ENCODE peak calls at places on chromosomes 2 and 18, in seven cellular contexts. J is stomach, L is psoas muscle, G is PC-3, O is colonic mucosa, Q is tibial artery, T is pancreas. P is an unnamed sample.

GRCh38 chr2:70472256-70472905 is 81.2 kb downstream of the TGFA start:
- DNase-seq in J (no peak), L (no peak), G (no peak), O (no peak), Q (no peak), T (no peak), P (no peak)

GRCh38 chr2:176595986-176596385 is 326.7 kb downstream of the MTX2 start:
- DNase-seq in J (no peak), L (no peak), G (no peak), O (no peak), Q (no peak), T (no peak), P (no peak)

GRCh38 chr2:239779592-239779983 is 245.6 kb downstream of the NDUFA10 start:
- DNase-seq in J (peak), L (no peak), G (no peak), O (no peak), Q (peak), T (no peak), P (peak)

GRCh38 chr2:216743781-216744180 is 48.4 kb upstream of the IGFBP5 start:
- DNase-seq in J (no peak), L (no peak), G (no peak), O (no peak), Q (no peak), T (no peak), P (no peak)

GRCh38 chr2:236369606-236370005 is 105.4 kb upstream of the ASB18 start:
- DNase-seq in J (peak), L (no peak), G (no peak), O (peak), Q (no peak), T (no peak), P (no peak)

GRCh38 chr2:131394147-131394931 is 30.4 kb upstream of the RAB6D start:
- DNase-seq in J (no peak), L (no peak), G (no peak), O (peak), Q (no peak), T (no peak), P (no peak)

GRCh38 chr2:120858764-120859525 is 123.3 kb downstream of the GLI2 start:
- DNase-seq in J (no peak), L (no peak), G (no peak), O (no peak), Q (peak), T (no peak), P (no peak)

GRCh38 chr2:56476509-56477071 is 292.8 kb downstream of the CCDC85A start:
- DNase-seq in J (no peak), L (no peak), G (no peak), O (no peak), Q (no peak), T (peak), P (no peak)

GRCh38 chr2:233133239-233133638 is 73.1 kb downstream of the INPP5D start:
- DNase-seq in J (no peak), L (no peak), G (no peak), O (no peak), Q (no peak), T (no peak), P (no peak)

GRCh38 chr2:173076557-173077345 is 1.1 kb downstream of the MAP3K20 start:
- DNase-seq in J (peak), L (peak), G (peak), O (peak), Q (peak), T (no peak), P (peak)

GRCh38 chr18:23377669-23378469 is 75.2 kb upstream of the RIOK3 start:
- DNase-seq in J (no peak), L (no peak), G (peak), O (no peak), Q (no peak), T (no peak), P (no peak)

GRCh38 chr18:80253871-80254492 is 6.7 kb upstream of the PARD6G start:
- DNase-seq in J (no peak), L (no peak), G (peak), O (no peak), Q (no peak), T (peak), P (peak)

GRCh38 chr2:145412155-145412554 is 892.2 kb upstream of the ZEB2 start:
- DNase-seq in J (no peak), L (no peak), G (no peak), O (no peak), Q (no peak), T (no peak), P (no peak)

GRCh38 chr2:79982445-79982844 is 322.1 kb downstream of the LRRTM1 start:
- DNase-seq in J (no peak), L (no peak), G (peak), O (peak), Q (no peak), T (no peak), P (no peak)

GRCh38 chr2:156343940-156344301 is 11.4 kb upstream of the NR4A2 start:
- DNase-seq in J (no peak), L (no peak), G (no peak), O (no peak), Q (no peak), T (no peak), P (no peak)

GRCh38 chr2:44351088-44351487 is 10.2 kb downstream of the PREPL start:
- DNase-seq in J (no peak), L (no peak), G (no peak), O (no peak), Q (peak), T (no peak), P (no peak)

GRCh38 chr18:10270160-10270571 is 184.3 kb upstream of the APCDD1 start:
- DNase-seq in J (peak), L (no peak), G (no peak), O (no peak), Q (peak), T (peak), P (no peak)

GRCh38 chr2:176188218-176188968 is at the start of gene HOXD1:
- DNase-seq in J (no peak), L (peak), G (peak), O (peak), Q (no peak), T (peak), P (no peak)

GRCh38 chr18:33210575-33211189 is 229.8 kb downstream of the CCDC178 start:
- DNase-seq in J (no peak), L (no peak), G (peak), O (no peak), Q (no peak), T (no peak), P (no peak)

GRCh38 chr18:13810950-13811485 is 12.9 kb upstream of the MC5R start:
- DNase-seq in J (no peak), L (no peak), G (peak), O (no peak), Q (no peak), T (no peak), P (no peak)

DNA sequence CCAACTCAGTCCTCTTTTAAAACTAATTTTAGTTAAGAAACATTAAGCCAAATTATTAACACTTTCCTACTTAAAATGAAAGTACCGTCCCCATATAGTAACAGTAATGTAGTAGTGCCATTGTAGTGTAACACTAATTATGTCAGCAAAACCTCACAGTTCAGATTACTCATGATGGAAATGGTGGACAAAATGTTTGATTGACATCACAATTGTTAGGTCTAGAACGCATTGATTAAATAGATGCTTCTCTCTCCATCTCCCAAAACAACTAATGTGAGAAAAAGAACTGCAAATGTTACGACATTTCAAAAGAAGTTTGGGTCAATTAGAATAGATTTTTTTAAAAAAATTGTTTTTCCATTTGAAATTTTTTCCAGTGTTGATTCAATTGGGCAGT is 1.2 kb upstream of the ATF2 start:
- DNase-seq in J (no peak), L (no peak), G (no peak), O (no peak), Q (no peak), T (no peak), P (no peak)
- H3K4me3 ChIP-seq in J (peak), L (peak), G (peak), O (no peak), Q (no peak), T (peak), P (no peak)

GRCh38 chr2:16180631-16181030 is 240.3 kb downstream of the MYCN start:
- DNase-seq in J (no peak), L (no peak), G (no peak), O (no peak), Q (no peak), T (no peak), P (no peak)
- H3K27ac ChIP-seq in J (no peak), L (no peak), G (no peak), O (no peak), Q (no peak), T (no peak), P (no peak)

DNA sequence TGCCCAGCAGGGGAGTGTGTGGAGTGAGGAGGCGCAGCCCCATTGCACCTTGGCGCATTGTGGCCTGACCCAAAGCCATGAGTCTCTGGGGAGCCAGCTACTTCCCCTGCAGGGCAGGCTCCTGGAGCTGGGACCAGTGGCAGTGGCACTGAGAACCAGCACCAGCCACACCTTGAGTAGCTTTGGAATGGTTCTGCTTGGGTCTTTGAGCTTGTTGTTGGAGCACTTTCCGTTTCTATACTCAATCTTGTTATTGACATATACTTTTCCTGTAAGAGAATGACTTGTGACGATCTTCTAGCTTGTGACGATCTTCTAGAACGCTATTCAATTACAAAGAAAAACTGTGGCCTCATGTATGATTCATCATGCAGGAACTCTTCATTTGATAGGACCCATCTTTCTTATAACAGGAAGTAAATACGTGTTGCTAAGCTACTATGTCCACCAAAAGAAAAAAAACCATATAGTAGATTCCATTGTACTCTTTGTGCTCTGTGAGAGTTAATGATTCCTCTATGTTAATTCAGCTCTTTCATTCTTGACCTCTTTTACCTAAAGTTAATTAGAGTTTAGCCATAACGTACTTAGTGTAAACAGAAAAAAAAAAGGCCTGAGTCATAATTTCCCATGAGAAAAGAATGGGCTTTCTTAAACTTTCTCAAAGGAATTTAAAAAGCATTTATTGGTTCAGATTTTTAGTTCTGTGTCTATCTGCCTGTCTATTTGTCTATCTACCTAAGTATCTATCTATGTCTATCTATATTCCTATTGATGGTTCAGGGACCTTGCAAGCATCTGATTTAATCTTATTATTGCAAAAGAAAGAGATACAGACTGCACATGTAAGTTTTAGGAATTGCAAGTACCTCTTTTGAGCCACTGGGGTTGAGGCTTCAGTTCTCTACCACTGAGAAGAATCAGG is 113.2 kb downstream of the GATA6 start:
- DNase-seq in J (no peak), L (no peak), G (peak), O (no peak), Q (no peak), T (no peak), P (no peak)
- TF ChIP-seq CTCF in J (no peak), L (no peak), G (no peak), O (no peak), Q (no peak), T (no peak), P (no peak)

GRCh38 chr2:190181066-190181681 is 118.6 kb upstream of the MSTN start:
- DNase-seq in J (no peak), L (no peak), G (no peak), O (no peak), Q (no peak), T (no peak), P (no peak)

GRCh38 chr2:190178066-190178722 is 115.7 kb upstream of the MSTN start:
- DNase-seq in J (no peak), L (no peak), G (no peak), O (no peak), Q (no peak), T (no peak), P (no peak)

GRCh38 chr2:190179754-190180312 is 117.3 kb upstream of the MSTN start:
- DNase-seq in J (peak), L (no peak), G (no peak), O (no peak), Q (no peak), T (no peak), P (no peak)

GRCh38 chr2:190182071-190182524 is 119.6 kb upstream of the MSTN start:
- DNase-seq in J (no peak), L (no peak), G (no peak), O (no peak), Q (no peak), T (no peak), P (no peak)

DNA sequence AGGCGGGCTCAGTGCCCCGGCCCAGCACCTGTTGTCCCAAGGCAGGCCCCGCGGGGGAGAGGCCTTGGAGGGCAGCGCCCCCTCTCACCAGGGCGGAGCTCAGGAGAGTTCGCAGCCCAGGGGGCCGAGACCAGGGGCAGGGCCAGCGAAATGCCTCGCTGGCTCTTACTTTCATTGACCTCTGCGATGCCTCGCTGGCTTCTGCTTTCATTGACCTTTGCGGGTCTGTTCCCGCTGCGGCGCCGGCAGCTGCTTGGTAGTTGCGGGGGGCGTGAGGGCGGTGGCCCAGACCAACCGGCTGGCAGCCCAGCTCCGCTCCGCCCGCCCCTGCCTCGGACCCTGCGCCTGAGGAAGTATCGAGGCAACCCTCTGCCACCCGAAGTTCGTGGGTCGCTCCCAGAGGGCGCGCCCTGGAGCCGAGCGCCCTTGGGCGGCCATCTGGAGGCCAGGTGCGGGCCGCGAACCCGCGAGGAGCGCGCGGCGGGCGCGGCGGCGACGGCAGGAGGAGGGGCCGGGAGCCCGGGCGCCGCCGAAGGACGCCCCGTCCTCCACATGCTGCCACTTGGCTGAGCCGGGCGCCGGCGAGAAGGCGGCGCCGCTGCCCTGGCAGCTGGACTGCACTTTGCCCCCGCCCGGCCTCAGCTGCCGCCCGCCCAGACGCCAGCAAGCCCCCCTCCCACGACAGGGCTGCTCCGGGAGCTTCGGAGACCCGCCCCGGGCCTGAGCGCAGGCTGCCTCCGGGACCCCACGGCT is 118.0 kb upstream of the MSTN start:
- DNase-seq in J (peak), L (peak), G (no peak), O (peak), Q (peak), T (peak), P (no peak)
- H3K4me3 ChIP-seq in J (peak), L (peak), G (no peak), O (peak), Q (peak), T (peak), P (peak)

DNA sequence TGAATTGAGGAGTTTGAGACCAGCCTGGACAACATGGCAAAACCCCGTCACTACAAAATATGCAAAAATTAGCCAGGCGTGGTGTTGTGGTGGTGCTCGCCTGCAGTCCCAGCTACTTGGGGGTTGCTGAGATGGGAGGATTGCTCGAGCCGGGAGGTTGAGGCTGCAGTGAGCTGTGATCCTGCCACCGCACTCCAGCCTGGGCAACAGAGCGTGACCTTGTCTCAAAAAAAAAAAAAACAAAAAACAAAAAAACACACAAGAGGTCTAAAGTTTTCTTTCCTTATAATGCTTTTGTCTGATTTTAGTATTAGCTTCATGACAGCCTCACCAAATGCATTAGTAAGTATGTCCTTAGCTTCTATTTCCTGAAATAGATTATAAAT is 43.1 kb downstream of the VPS54 start:
- DNase-seq in J (no peak), L (no peak), G (no peak), O (no peak), Q (no peak), T (no peak), P (no peak)
- H3K27ac ChIP-seq in J (no peak), L (no peak), G (no peak), O (no peak), Q (no peak), T (no peak), P (no peak)

DNA sequence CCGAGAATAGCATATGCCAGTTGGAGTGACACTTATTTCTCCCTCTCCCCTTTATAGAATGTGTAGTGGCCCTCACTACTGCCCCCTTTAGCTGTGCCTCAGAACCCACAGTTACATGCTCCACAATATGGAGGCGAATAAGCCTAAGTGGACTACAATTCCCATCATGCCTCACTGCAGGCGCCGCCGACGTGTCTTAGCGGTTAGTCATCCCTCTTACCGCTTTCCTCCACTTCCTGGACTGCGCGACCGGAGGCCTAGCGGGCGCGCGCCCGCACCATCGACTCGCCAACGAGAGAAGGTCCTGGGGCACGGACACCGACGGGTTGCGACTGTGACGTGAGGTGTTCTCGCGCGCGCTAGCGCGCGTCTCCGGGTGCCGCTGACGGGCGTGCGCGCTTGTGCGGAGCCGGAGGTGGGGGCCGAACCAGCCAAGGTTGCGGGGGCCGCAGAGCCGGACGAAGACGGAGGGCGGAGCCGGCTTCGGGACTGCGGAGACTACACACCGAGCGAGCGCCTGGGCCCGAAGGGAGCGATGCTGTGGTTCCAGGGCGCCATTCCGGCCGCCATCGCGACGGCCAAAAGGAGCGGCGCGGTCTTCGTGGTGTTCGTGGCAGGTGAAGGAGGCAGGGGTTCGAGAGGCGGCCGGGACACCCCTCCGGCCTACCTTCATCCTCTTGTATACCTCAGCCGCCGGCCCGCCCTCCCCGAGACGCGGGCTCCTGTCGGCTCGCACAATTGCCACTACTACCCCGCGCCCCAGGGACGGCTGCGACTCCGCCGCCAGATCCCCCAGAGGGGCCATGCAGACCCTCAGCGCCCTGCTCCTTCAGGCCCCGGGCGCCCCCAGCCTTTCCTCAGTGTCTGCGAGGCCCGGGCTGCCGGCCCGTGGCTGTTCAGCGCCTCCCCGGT is at the start of gene UBXN4:
- DNase-seq in J (peak), L (peak), G (peak), O (peak), Q (peak), T (peak), P (peak)
- TF ChIP-seq CTCF in J (peak), L (peak), G (peak), O (peak), Q (peak), T (no peak), P (no peak)

GRCh38 chr2:20212871-20213503 is 11.9 kb downstream of the SDC1 start:
- DNase-seq in J (peak), L (no peak), G (peak), O (no peak), Q (no peak), T (no peak), P (no peak)

GRCh38 chr2:20213651-20214565 is 11.0 kb downstream of the SDC1 start:
- DNase-seq in J (no peak), L (no peak), G (no peak), O (no peak), Q (no peak), T (no peak), P (no peak)

GRCh38 chr2:20211860-20212458 is 13.0 kb downstream of the SDC1 start:
- DNase-seq in J (no peak), L (no peak), G (no peak), O (no peak), Q (no peak), T (no peak), P (no peak)

GRCh38 chr2:20211420-20211819 is 13.5 kb downstream of the SDC1 start:
- DNase-seq in J (no peak), L (no peak), G (no peak), O (no peak), Q (no peak), T (no peak), P (no peak)

GRCh38 chr2:20212459-20212870 is 12.5 kb downstream of the SDC1 start:
- DNase-seq in J (no peak), L (no peak), G (no peak), O (no peak), Q (no peak), T (no peak), P (no peak)
- H3K4me3 ChIP-seq in J (no peak), L (no peak), G (no peak), O (no peak), Q (no peak), T (no peak), P (no peak)

GRCh38 chr18:63175264-63175663 is 144.3 kb downstream of the BCL2 start:
- DNase-seq in J (no peak), L (no peak), G (no peak), O (no peak), Q (no peak), T (no peak), P (no peak)
- H3K27ac ChIP-seq in J (no peak), L (no peak), G (no peak), O (no peak), Q (peak), T (no peak), P (peak)

GRCh38 chr2:26184555-26185303 is 11.8 kb downstream of the GAREM2 start:
- DNase-seq in J (peak), L (peak), G (no peak), O (peak), Q (peak), T (peak), P (peak)
- TF ChIP-seq CTCF in J (peak), L (peak), G (no peak), O (peak), Q (peak), T (peak), P (peak)

P was measured in coronary artery.